ENCODE peak calls at places on chromosomes 2 and 18, in four cellular contexts. K, E, Z and U are unnamed samples.

GRCh38 chr2:64296150-64296500 is 151.9 kb upstream of the PELI1 start:
- DNase-seq in Z (no peak), K (no peak), E (no peak), U (peak)

GRCh38 chr2:195434346-195434745 is 222.7 kb upstream of the SLC39A10 start:
- DNase-seq in Z (no peak), E (no peak), K (no peak), U (no peak)

GRCh38 chr2:207734264-207734635 is 22.8 kb downstream of the CCNYL1 start:
- DNase-seq in K (peak), E (no peak), Z (no peak), U (no peak)

GRCh38 chr18:46411862-46412690 is 244.9 kb downstream of the LOXHD1 start:
- DNase-seq in K (no peak), Z (no peak), E (peak), U (peak)

GRCh38 chr2:182504903-182505302 is 78.1 kb upstream of the PDE1A start:
- DNase-seq in E (no peak), K (peak), Z (no peak), U (peak)

GRCh38 chr2:219737270-219737691 is 109.9 kb downstream of the SLC4A3 start:
- DNase-seq in E (no peak), Z (no peak), K (peak), U (peak)

GRCh38 chr2:229641676-229642075 is 72.7 kb downstream of the DNER start:
- DNase-seq in E (no peak), K (no peak), Z (no peak), U (peak)

GRCh38 chr18:68056936-68057335 is 540.4 kb upstream of the DSEL start:
- DNase-seq in Z (no peak), E (no peak), K (peak), U (no peak)

GRCh38 chr2:113818382-113818951 is 62.0 kb upstream of the SLC35F5 start:
- DNase-seq in E (peak), Z (no peak), K (peak), U (peak)

GRCh38 chr18:49980869-49981268 is 167.5 kb upstream of the ACAA2 start:
- DNase-seq in K (no peak), Z (no peak), E (no peak), U (no peak)

GRCh38 chr2:37713258-37713700 is 41.8 kb upstream of the CDC42EP3 start:
- DNase-seq in Z (no peak), K (peak), E (no peak), U (no peak)

GRCh38 chr2:42971947-42972736 is 179.8 kb upstream of the HAAO start:
- DNase-seq in Z (no peak), E (no peak), K (peak), U (peak)

GRCh38 chr2:223315813-223316212 is 263.8 kb downstream of the KCNE4 start:
- DNase-seq in E (no peak), K (peak), Z (no peak), U (no peak)

GRCh38 chr18:43278401-43278800 is 1.1 kb upstream of the SYT4 start:
- DNase-seq in Z (no peak), E (no peak), K (no peak), U (no peak)

GRCh38 chr2:189613077-189613636 is 32.6 kb upstream of the SLC40A1 start:
- DNase-seq in E (no peak), Z (no peak), K (peak), U (peak)

GRCh38 chr2:238388794-238389193 is 37.9 kb upstream of the ASB1 start:
- DNase-seq in Z (no peak), E (no peak), K (no peak), U (no peak)

GRCh38 chr2:191645807-191646611 is 31.9 kb upstream of the NABP1 start:
- DNase-seq in Z (no peak), K (no peak), E (no peak), U (no peak)

GRCh38 chr2:237818066-237818473 is 19.5 kb downstream of the RBM44 start:
- DNase-seq in E (no peak), K (peak), Z (no peak), U (no peak)

GRCh38 chr18:57575542-57575941 is 11.0 kb downstream of the FECH start:
- DNase-seq in Z (no peak), E (no peak), K (no peak), U (no peak)

GRCh38 chr2:177753682-177754475 is 318.7 kb downstream of the PDE11A start:
- DNase-seq in Z (no peak), E (peak), K (peak), U (peak)

GRCh38 chr18:36309436-36310391 is 12.2 kb downstream of the FHOD3 start:
- DNase-seq in E (peak), K (peak), Z (peak), U (no peak)

GRCh38 chr2:227818569-227819397 is 5.1 kb downstream of the CCL20 start:
- DNase-seq in E (no peak), Z (no peak), K (no peak), U (peak)

GRCh38 chr2:121617042-121617599 is 32.1 kb downstream of the CLASP1 start:
- DNase-seq in K (peak), E (no peak), Z (no peak), U (peak)

GRCh38 chr2:193695367-193695766 is 1500.6 kb upstream of the TMEFF2 start:
- DNase-seq in E (no peak), K (no peak), Z (no peak), U (peak)

GRCh38 chr2:27021253-27021801 is 11.4 kb upstream of the TMEM214 start:
- DNase-seq in K (no peak), E (no peak), Z (no peak), U (no peak)

GRCh38 chr2:157933549-157933948 is 57.4 kb upstream of the ACVR1 start:
- DNase-seq in K (no peak), Z (no peak), E (peak), U (peak)

GRCh38 chr2:55902429-55902828 is 21.2 kb downstream of the EFEMP1 start:
- DNase-seq in Z (no peak), E (no peak), K (no peak), U (no peak)

GRCh38 chr2:212713681-212714080 is 175.1 kb upstream of the ERBB4 start:
- DNase-seq in E (no peak), Z (no peak), K (peak), U (no peak)

GRCh38 chr18:58866261-58867232 is 1.9 kb downstream of the ZNF532 start:
- DNase-seq in E (no peak), Z (no peak), K (no peak), U (no peak)

GRCh38 chr2:207770602-207771404 is 1.1 kb upstream of the FZD5 start:
- DNase-seq in Z (peak), K (no peak), E (peak), U (peak)

GRCh38 chr18:38611036-38611964 is 1045.7 kb upstream of the CELF4 start:
- DNase-seq in K (no peak), E (no peak), Z (no peak), U (no peak)

GRCh38 chr2:201932511-201932910 is 101.1 kb upstream of the FZD7 start:
- DNase-seq in E (no peak), K (no peak), Z (no peak), U (peak)

GRCh38 chr18:8744656-8745055 is 39.3 kb downstream of the MTCL1 start:
- DNase-seq in K (peak), Z (no peak), E (no peak), U (no peak)

GRCh38 chr2:96164459-96165184 is 19.4 kb upstream of the DUSP2 start:
- DNase-seq in Z (no peak), K (no peak), E (peak), U (peak)

GRCh38 chr2:43467889-43468288 is 127.9 kb downstream of the THADA start:
- DNase-seq in K (peak), E (no peak), Z (no peak), U (no peak)

DNA sequence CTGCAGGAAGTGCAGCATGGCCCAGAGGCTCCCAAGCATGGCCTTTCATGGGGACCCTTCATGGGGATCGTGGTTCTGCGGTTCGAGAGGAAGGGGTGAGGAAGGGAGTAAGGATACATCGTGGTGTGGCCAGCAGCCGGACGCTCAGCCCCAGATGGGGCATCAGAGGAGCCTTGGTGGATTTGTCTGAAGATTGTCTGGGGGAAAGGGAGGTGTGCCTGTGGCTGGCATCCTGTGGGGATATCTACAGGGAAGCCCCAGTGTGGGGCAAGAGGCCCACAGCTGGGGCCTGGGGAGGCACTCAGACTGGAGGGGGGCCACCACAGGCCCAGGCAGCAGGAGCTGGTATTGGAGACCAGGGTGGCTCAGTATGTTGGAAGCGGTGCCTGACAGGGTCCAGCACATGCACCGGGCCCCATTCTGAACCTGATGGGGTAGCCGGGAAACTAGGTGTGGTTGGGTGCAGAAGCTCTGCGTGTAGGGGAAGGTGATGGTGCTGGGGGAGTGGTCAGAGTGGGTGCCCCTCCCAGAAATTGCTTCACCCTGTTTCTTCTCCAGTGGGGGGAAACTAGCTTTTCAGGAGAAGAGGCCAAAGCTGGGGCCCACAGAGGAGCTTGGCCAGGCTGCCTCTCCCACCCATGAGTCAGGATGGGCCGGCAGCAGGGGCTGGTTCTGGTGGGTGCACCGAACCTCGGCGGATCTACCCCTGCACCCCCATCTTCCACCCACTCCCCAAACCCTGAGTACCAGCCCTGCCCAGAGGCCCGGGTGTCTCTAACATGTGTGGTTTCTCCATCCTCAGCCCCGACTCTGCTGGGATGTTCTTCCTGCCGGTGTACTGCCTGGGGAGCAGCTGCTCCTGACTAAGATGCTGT is 274.4 kb upstream of the HDAC4 start:
- DNase-seq in E (peak), K (no peak), Z (no peak), U (no peak)
- H2BK15ac ChIP-seq in E (no peak), K (no peak), Z (no peak), U (no peak)

GRCh38 chr18:62736077-62736476 is 20.7 kb downstream of the PHLPP1 start:
- DNase-seq in Z (no peak), K (no peak), E (no peak), U (no peak)
- H3K56ac ChIP-seq in Z (no peak), K (no peak), E (no peak), U (no peak)

GRCh38 chr2:186599186-186599778 is 9.4 kb downstream of the ITGAV start:
- DNase-seq in Z (no peak), E (no peak), K (peak), U (no peak)
- H3K4ac ChIP-seq in Z (no peak), E (no peak), K (no peak), U (no peak)

DNA sequence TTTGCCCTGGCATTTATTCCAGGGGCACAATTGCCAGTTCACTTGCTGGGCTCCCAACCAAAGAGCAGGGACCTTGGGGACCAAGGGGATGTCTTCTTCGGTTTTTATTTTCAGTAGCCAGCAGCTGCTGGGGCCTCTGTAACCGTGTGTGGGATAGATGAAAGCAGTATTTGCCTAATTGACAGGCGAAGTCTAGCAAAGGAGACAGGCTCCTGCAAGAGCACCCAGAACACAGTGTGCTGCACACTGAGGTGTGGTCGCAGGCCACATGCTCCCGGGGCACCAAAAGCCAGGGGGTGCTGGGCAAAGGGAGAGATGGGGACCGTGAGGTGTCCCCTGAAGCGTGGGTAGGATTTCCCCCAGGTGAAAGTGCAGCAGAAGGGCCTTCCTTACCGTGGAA is 5.3 kb downstream of the SAG start:
- DNase-seq in K (no peak), E (no peak), Z (no peak), U (no peak)
- H2BK15ac ChIP-seq in K (no peak), E (no peak), Z (no peak), U (no peak)